ENCODE peak calls at places on chromosome 19, in ten cellular contexts. V is AG08396; T is D341Med; P is stimulated activated CD4-positive, alpha-beta T cell treated with anti-CD3 and anti-CD28 coated beads, Interleukin-4, amount 100 ng/mL, for 4 hours; O is AG04449; D is cortex of kidney; W is astrocyte of the spinal cord; U is GF-D8; K is RWPE2; G is RWPE1. C is an unnamed sample.

GRCh38 chr19:18044825-18045304 is 36.9 kb downstream of the ARRDC2 start:
- DNase-seq in V (peak), T (peak), P (peak), O (no peak), D (no peak), W (peak), U (peak), K (no peak), G (no peak), C (peak)

GRCh38 chr19:33771308-33772101 is 25.2 kb upstream of the KCTD15 start:
- DNase-seq in V (peak), T (peak), P (peak), O (no peak), D (no peak), W (peak), U (no peak), K (no peak), G (peak), C (peak)

GRCh38 chr19:16175954-16176353 is 2.6 kb upstream of the CIB3 start:
- DNase-seq in V (no peak), T (no peak), P (no peak), O (no peak), D (no peak), W (no peak), U (no peak), K (no peak), G (no peak), C (no peak)

GRCh38 chr19:888615-889385 is 4.2 kb downstream of the MED16 start:
- DNase-seq in V (no peak), T (no peak), P (peak), O (no peak), D (no peak), W (no peak), U (no peak), K (no peak), G (no peak), C (no peak)

GRCh38 chr19:28009696-28010095 is 1203.3 kb downstream of the UQCRFS1 start:
- DNase-seq in V (no peak), T (no peak), P (no peak), O (no peak), D (no peak), W (peak), U (no peak), K (no peak), G (no peak), C (no peak)

GRCh38 chr19:752652-753517 is 2.0 kb downstream of the MISP start:
- DNase-seq in V (peak), T (no peak), P (no peak), O (peak), D (no peak), W (peak), U (no peak), K (peak), G (peak), C (no peak)

GRCh38 chr19:35816846-35817245 is 4.2 kb upstream of the PRODH2 start:
- DNase-seq in V (no peak), T (no peak), P (no peak), O (no peak), D (no peak), W (no peak), U (no peak), K (no peak), G (no peak), C (no peak)

GRCh38 chr19:36488816-36489138 is 584 bp downstream of the ZNF566 start:
- DNase-seq in V (no peak), T (peak), P (peak), O (no peak), D (no peak), W (peak), U (peak), K (no peak), G (no peak), C (peak)

GRCh38 chr19:49019242-49019932 is 2.5 kb upstream of the LHB start:
- DNase-seq in V (peak), T (peak), P (peak), O (no peak), D (no peak), W (no peak), U (no peak), K (peak), G (peak), C (peak)

GRCh38 chr19:48780684-48781391 is 25.5 kb downstream of the FGF21 start:
- DNase-seq in V (no peak), T (no peak), P (no peak), O (no peak), D (no peak), W (no peak), U (no peak), K (no peak), G (no peak), C (no peak)

GRCh38 chr19:55647732-55648656 is at the start of gene CCDC106:
- DNase-seq in V (peak), T (peak), P (peak), O (no peak), D (no peak), W (peak), U (no peak), K (no peak), G (peak), C (peak)

GRCh38 chr19:12833747-12834417 is 497 bp downstream of the RTBDN start:
- DNase-seq in V (peak), T (peak), P (no peak), O (no peak), D (no peak), W (no peak), U (no peak), K (no peak), G (peak), C (no peak)

GRCh38 chr19:7772752-7773291 is 9.8 kb downstream of the CLEC4M start:
- DNase-seq in V (no peak), T (no peak), P (peak), O (no peak), D (no peak), W (no peak), U (peak), K (no peak), G (peak), C (peak)

GRCh38 chr19:1210227-1210538 is 4.6 kb downstream of the STK11 start:
- DNase-seq in V (no peak), T (no peak), P (no peak), O (no peak), D (no peak), W (no peak), U (no peak), K (peak), G (no peak), C (no peak)

GRCh38 chr19:53101518-53101917 is 1.7 kb downstream of the ZNF160 start:
- DNase-seq in V (no peak), T (no peak), P (peak), O (no peak), D (no peak), W (no peak), U (peak), K (no peak), G (no peak), C (no peak)